ENCODE peak calls at places on chromosomes 12 and 14, in eight cellular contexts. One of them, this sample, is unnamed. For H3K9me3, the result is how much of the 10 kb centered on the place peaks cover.

GRCh38 chr12:41709463-41710285 is 435.0 kb downstream of the GXYLT1 start:
- DNase-seq in neuronal stem cell: no peak
- DNase-seq in keratinocyte: no peak
- DNase-seq in endothelial cell of umbilical vein: peak
- DNase-seq in GM23248: peak
- DNase-seq in IMR-90: no peak
- DNase-seq in neural progenitor cell: no peak
- DNase-seq in H9: no peak
- DNase-seq in this sample: no peak

GRCh38 chr12:104665296-104665695 is 208.5 kb downstream of the CHST11 start:
- DNase-seq in neuronal stem cell: no peak
- DNase-seq in keratinocyte: no peak
- DNase-seq in endothelial cell of umbilical vein: no peak
- DNase-seq in GM23248: no peak
- DNase-seq in IMR-90: no peak
- DNase-seq in neural progenitor cell: no peak
- DNase-seq in H9: no peak
- DNase-seq in this sample: peak

GRCh38 chr12:95215925-95216324 is 1.3 kb downstream of the FGD6 start:
- DNase-seq in neuronal stem cell: no peak
- DNase-seq in keratinocyte: no peak
- DNase-seq in endothelial cell of umbilical vein: peak
- DNase-seq in GM23248: peak
- DNase-seq in IMR-90: peak
- DNase-seq in neural progenitor cell: no peak
- DNase-seq in H9: no peak
- DNase-seq in this sample: peak

GRCh38 chr12:100668939-100669536 is 95.6 kb downstream of the GAS2L3 start:
- DNase-seq in neuronal stem cell: peak
- DNase-seq in keratinocyte: peak
- DNase-seq in endothelial cell of umbilical vein: peak
- DNase-seq in GM23248: peak
- DNase-seq in IMR-90: peak
- DNase-seq in neural progenitor cell: peak
- DNase-seq in H9: peak
- DNase-seq in this sample: peak

GRCh38 chr14:61700104-61700886 is 5.0 kb downstream of the HIF1A start:
- DNase-seq in neuronal stem cell: no peak
- DNase-seq in keratinocyte: no peak
- DNase-seq in endothelial cell of umbilical vein: peak
- DNase-seq in GM23248: peak
- DNase-seq in IMR-90: no peak
- DNase-seq in neural progenitor cell: no peak
- DNase-seq in H9: no peak
- DNase-seq in this sample: no peak

GRCh38 chr14:81826080-81826479 is 292.4 kb upstream of the SEL1L start:
- DNase-seq in neuronal stem cell: no peak
- DNase-seq in keratinocyte: no peak
- DNase-seq in endothelial cell of umbilical vein: no peak
- DNase-seq in GM23248: no peak
- DNase-seq in IMR-90: no peak
- DNase-seq in neural progenitor cell: no peak
- DNase-seq in H9: no peak
- DNase-seq in this sample: no peak

GRCh38 chr12:65892905-65893304 is 68.6 kb downstream of the HMGA2 start:
- DNase-seq in neuronal stem cell: no peak
- DNase-seq in keratinocyte: no peak
- DNase-seq in endothelial cell of umbilical vein: peak
- DNase-seq in GM23248: peak
- DNase-seq in IMR-90: peak
- DNase-seq in neural progenitor cell: no peak
- DNase-seq in H9: no peak
- DNase-seq in this sample: peak

GRCh38 chr12:91432079-91432478 is 249.5 kb upstream of the DCN start:
- DNase-seq in neuronal stem cell: peak
- DNase-seq in keratinocyte: no peak
- DNase-seq in endothelial cell of umbilical vein: peak
- DNase-seq in GM23248: no peak
- DNase-seq in IMR-90: peak
- DNase-seq in neural progenitor cell: peak
- DNase-seq in H9: no peak
- DNase-seq in this sample: no peak

GRCh38 chr14:99129998-99130397 is 142.0 kb downstream of the BCL11B start:
- DNase-seq in neuronal stem cell: no peak
- DNase-seq in keratinocyte: no peak
- DNase-seq in endothelial cell of umbilical vein: no peak
- DNase-seq in GM23248: no peak
- DNase-seq in IMR-90: no peak
- DNase-seq in neural progenitor cell: no peak
- DNase-seq in H9: no peak
- DNase-seq in this sample: no peak

GRCh38 chr14:44453433-44454171 is 53.5 kb downstream of the FSCB start:
- DNase-seq in neuronal stem cell: no peak
- DNase-seq in keratinocyte: no peak
- DNase-seq in endothelial cell of umbilical vein: no peak
- DNase-seq in GM23248: no peak
- DNase-seq in IMR-90: no peak
- DNase-seq in neural progenitor cell: no peak
- DNase-seq in H9: no peak
- DNase-seq in this sample: peak

GRCh38 chr14:103528158-103528511 is 861 bp upstream of the TRMT61A start:
- DNase-seq in neuronal stem cell: no peak
- DNase-seq in keratinocyte: no peak
- DNase-seq in endothelial cell of umbilical vein: no peak
- DNase-seq in GM23248: peak
- DNase-seq in IMR-90: no peak
- DNase-seq in neural progenitor cell: no peak
- DNase-seq in H9: no peak
- DNase-seq in this sample: no peak

GRCh38 chr14:35429951-35430350 is 25.4 kb upstream of the NFKBIA start:
- DNase-seq in neuronal stem cell: no peak
- DNase-seq in keratinocyte: no peak
- DNase-seq in endothelial cell of umbilical vein: no peak
- DNase-seq in GM23248: no peak
- DNase-seq in IMR-90: no peak
- DNase-seq in neural progenitor cell: no peak
- DNase-seq in H9: no peak
- DNase-seq in this sample: no peak
- H2AFZ ChIP-seq in neuronal stem cell: peak
- H2AFZ ChIP-seq in keratinocyte: no peak
- H2AFZ ChIP-seq in endothelial cell of umbilical vein: no peak
- H2AFZ ChIP-seq in GM23248: peak
- H2AFZ ChIP-seq in IMR-90: no peak
- H2AFZ ChIP-seq in neural progenitor cell: peak
- H2AFZ ChIP-seq in H9: peak
- H2AFZ ChIP-seq in this sample: peak

DNA sequence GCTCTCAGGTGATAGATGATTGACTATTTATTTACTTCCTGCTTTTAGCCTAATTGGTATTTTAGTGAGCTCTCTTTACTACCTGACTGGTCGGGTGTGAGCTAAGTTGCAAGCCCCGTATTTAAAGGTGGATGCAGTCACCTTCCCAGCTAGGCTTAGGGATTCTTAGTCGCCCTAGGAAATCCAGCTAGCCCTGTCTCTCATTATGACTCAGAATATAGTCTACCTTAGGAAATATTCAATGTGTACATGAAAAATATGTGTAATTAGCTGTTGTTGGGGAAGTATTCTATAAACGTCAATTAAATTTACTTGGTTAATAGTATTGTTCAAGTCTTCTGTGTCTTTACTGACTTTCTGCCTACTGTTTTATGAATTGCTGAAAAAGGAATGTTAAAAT is 306.9 kb upstream of the DIO2 start:
- DNase-seq in neuronal stem cell: no peak
- DNase-seq in keratinocyte: no peak
- DNase-seq in endothelial cell of umbilical vein: no peak
- DNase-seq in GM23248: no peak
- DNase-seq in IMR-90: no peak
- DNase-seq in neural progenitor cell: no peak
- DNase-seq in H9: no peak
- DNase-seq in this sample: peak
- H3K9me3 ChIP-seq in neuronal stem cell: under half
- H3K9me3 ChIP-seq in keratinocyte: under half
- H3K9me3 ChIP-seq in endothelial cell of umbilical vein: under half
- H3K9me3 ChIP-seq in GM23248: under half
- H3K9me3 ChIP-seq in IMR-90: under half
- H3K9me3 ChIP-seq in neural progenitor cell: under half
- H3K9me3 ChIP-seq in H9: under half
- H3K9me3 ChIP-seq in this sample: under half

GRCh38 chr14:69299286-69300035 is 39.5 kb downstream of the GALNT16 start:
- DNase-seq in neuronal stem cell: no peak
- DNase-seq in keratinocyte: no peak
- DNase-seq in endothelial cell of umbilical vein: no peak
- DNase-seq in GM23248: peak
- DNase-seq in IMR-90: no peak
- DNase-seq in neural progenitor cell: peak
- DNase-seq in H9: peak
- DNase-seq in this sample: no peak

GRCh38 chr14:69300601-69301221 is 40.8 kb downstream of the GALNT16 start:
- DNase-seq in neuronal stem cell: no peak
- DNase-seq in keratinocyte: no peak
- DNase-seq in endothelial cell of umbilical vein: no peak
- DNase-seq in GM23248: no peak
- DNase-seq in IMR-90: no peak
- DNase-seq in neural progenitor cell: no peak
- DNase-seq in H9: no peak
- DNase-seq in this sample: no peak

GRCh38 chr14:69303086-69303485 is 43.1 kb downstream of the GALNT16 start:
- DNase-seq in neuronal stem cell: no peak
- DNase-seq in keratinocyte: no peak
- DNase-seq in endothelial cell of umbilical vein: no peak
- DNase-seq in GM23248: no peak
- DNase-seq in IMR-90: no peak
- DNase-seq in neural progenitor cell: no peak
- DNase-seq in H9: peak
- DNase-seq in this sample: no peak

DNA sequence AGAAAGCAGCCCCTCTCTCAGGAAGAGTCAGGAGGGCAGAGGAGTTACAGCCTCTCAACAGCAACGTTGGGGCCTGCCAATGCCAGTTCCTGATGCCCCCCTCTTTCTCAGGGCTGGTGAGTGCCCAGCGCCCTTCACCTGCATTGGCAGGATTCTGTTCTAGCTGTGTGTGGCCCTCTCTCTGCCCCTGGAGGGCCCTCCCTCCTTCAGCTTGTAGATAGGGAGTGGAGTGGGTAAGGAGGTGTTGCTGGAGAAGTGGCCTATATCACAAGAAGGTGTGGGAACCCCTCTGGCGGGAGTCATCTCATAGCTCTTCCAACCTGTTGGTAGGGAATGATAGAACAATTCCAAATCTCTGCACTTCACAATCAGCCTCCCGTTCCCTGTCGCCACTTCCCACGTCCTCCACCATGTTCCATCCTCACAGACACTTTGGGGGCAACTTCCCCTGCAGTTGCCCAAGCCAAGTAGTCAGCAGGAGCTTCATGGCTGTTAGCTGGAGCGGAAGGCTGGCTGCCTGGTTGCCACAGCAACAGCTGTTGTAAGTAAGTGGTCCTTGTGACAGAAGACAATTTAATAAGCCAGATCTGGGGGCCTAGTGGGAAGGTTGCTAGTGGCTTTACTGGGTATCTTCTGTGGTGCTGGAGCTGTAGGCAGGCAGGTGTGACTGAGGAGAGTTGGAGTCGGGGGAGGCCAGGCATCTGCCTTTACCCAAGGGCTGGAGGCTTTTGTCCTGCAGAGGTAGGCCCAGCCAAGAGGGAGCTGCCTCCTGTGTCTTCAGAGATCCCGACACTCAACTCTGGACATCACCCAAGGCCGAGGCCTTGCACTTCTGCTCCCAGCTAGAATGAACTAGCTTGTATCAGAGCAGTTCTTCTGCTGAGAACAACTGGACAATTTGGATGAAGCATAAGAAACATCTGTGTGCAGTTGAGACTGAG is 38.4 kb downstream of the GALNT16 start:
- DNase-seq in neuronal stem cell: no peak
- DNase-seq in keratinocyte: no peak
- DNase-seq in endothelial cell of umbilical vein: no peak
- DNase-seq in GM23248: no peak
- DNase-seq in IMR-90: no peak
- DNase-seq in neural progenitor cell: peak
- DNase-seq in H9: no peak
- DNase-seq in this sample: no peak
- H2AFZ ChIP-seq in neuronal stem cell: no peak
- H2AFZ ChIP-seq in keratinocyte: no peak
- H2AFZ ChIP-seq in endothelial cell of umbilical vein: no peak
- H2AFZ ChIP-seq in GM23248: no peak
- H2AFZ ChIP-seq in IMR-90: peak
- H2AFZ ChIP-seq in neural progenitor cell: no peak
- H2AFZ ChIP-seq in H9: no peak
- H2AFZ ChIP-seq in this sample: no peak

GRCh38 chr14:106419432-106419831 is 893.0 kb downstream of the TMEM121 start:
- DNase-seq in neuronal stem cell: no peak
- DNase-seq in keratinocyte: no peak
- DNase-seq in endothelial cell of umbilical vein: no peak
- DNase-seq in GM23248: no peak
- DNase-seq in IMR-90: no peak
- DNase-seq in neural progenitor cell: no peak
- DNase-seq in H9: no peak
- DNase-seq in this sample: no peak

GRCh38 chr14:106414464-106414863 is 888.1 kb downstream of the TMEM121 start:
- DNase-seq in neuronal stem cell: no peak
- DNase-seq in keratinocyte: no peak
- DNase-seq in endothelial cell of umbilical vein: no peak
- DNase-seq in GM23248: no peak
- DNase-seq in IMR-90: no peak
- DNase-seq in neural progenitor cell: no peak
- DNase-seq in H9: no peak
- DNase-seq in this sample: no peak

GRCh38 chr14:106422066-106422465 is 895.7 kb downstream of the TMEM121 start:
- DNase-seq in neuronal stem cell: no peak
- DNase-seq in keratinocyte: no peak
- DNase-seq in endothelial cell of umbilical vein: no peak
- DNase-seq in GM23248: no peak
- DNase-seq in IMR-90: no peak
- DNase-seq in neural progenitor cell: no peak
- DNase-seq in H9: no peak
- DNase-seq in this sample: no peak

DNA sequence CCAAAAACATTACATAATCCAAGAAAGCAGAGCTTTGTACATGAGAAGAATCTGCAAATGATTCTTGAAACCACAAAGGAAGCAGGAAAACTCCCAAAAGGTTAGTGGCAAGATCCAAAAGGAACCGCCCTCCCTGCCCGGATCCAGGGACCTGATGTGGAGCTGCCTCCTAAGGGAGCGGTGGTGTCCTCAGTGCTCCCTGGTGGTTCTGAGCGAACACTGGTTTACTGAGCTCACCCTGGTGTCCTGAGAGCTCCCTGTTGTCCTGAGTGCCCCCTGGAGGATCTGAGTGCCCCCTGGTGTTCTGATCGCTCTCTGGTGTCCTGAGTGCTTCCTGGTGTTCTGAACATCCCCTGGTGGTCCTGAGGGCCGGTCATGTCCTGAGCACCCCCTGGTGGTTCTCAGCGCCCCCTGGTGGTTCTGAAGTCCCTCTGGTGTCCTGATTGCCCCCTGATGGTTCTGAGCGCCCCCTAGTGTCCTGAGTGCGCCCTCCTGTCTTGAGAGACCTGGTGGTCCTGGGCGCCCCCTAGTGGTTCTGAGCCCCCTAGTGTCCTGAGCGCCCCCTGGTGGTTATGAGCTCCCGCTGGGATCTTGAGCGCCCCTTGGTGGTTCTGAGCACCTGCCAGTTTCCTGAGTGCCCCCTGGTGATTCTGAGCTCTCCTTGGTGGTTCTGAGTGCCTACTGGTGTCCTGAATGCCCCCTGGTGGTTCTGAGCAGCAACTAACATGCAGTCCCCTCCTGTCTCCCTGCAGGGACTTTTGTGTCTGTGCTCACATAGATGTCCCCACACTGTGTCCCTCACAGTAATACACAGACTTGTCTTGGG is 891.1 kb downstream of the TMEM121 start:
- DNase-seq in neuronal stem cell: no peak
- DNase-seq in keratinocyte: no peak
- DNase-seq in endothelial cell of umbilical vein: no peak
- DNase-seq in GM23248: peak
- DNase-seq in IMR-90: no peak
- DNase-seq in neural progenitor cell: peak
- DNase-seq in H9: peak
- DNase-seq in this sample: no peak
- H3K9me3 ChIP-seq in neuronal stem cell: under half
- H3K9me3 ChIP-seq in keratinocyte: under half
- H3K9me3 ChIP-seq in endothelial cell of umbilical vein: under half
- H3K9me3 ChIP-seq in GM23248: under half
- H3K9me3 ChIP-seq in IMR-90: under half
- H3K9me3 ChIP-seq in neural progenitor cell: under half
- H3K9me3 ChIP-seq in H9: under half
- H3K9me3 ChIP-seq in this sample: under half

This sample was measured in PC-3.